ENCODE peak calls at places on chromosomes 12 and 14, in nine cellular contexts. One of them, this sample, is unnamed.

GRCh38 chr14:41785696-41786095 is 179.0 kb downstream of the LRFN5 start:
- DNase-seq in HCT116: no peak
- DNase-seq in breast epithelium: no peak
- DNase-seq in endothelial cell of umbilical vein: no peak
- DNase-seq in Panc1: peak; percentile 4
- DNase-seq in sigmoid colon: no peak
- DNase-seq in esophagus muscularis mucosa: no peak
- DNase-seq in K562: no peak
- DNase-seq in GM23338: peak; percentile 24
- DNase-seq in this sample: no peak

GRCh38 chr14:88983755-88984154 is 159.3 kb downstream of the TTC8 start:
- DNase-seq in HCT116: no peak
- DNase-seq in breast epithelium: no peak
- DNase-seq in endothelial cell of umbilical vein: no peak
- DNase-seq in Panc1: no peak
- DNase-seq in sigmoid colon: no peak
- DNase-seq in esophagus muscularis mucosa: no peak
- DNase-seq in K562: no peak
- DNase-seq in GM23338: no peak
- DNase-seq in this sample: no peak

GRCh38 chr12:53299101-53299453 is 418 bp upstream of the MYG1 start:
- DNase-seq in HCT116: peak; percentile 29
- DNase-seq in breast epithelium: no peak
- DNase-seq in endothelial cell of umbilical vein: peak; percentile 72
- DNase-seq in Panc1: no peak
- DNase-seq in sigmoid colon: no peak
- DNase-seq in esophagus muscularis mucosa: no peak
- DNase-seq in K562: no peak
- DNase-seq in GM23338: no peak
- DNase-seq in this sample: no peak

GRCh38 chr12:113049976-113050742 is 6.4 kb upstream of the DTX1 start:
- DNase-seq in HCT116: peak; percentile 15
- DNase-seq in breast epithelium: no peak
- DNase-seq in endothelial cell of umbilical vein: no peak
- DNase-seq in Panc1: no peak
- DNase-seq in sigmoid colon: no peak
- DNase-seq in esophagus muscularis mucosa: no peak
- DNase-seq in K562: no peak
- DNase-seq in GM23338: peak; percentile 79
- DNase-seq in this sample: no peak

GRCh38 chr14:53491256-53491905 is 338.3 kb upstream of the DDHD1 start:
- DNase-seq in HCT116: no peak
- DNase-seq in breast epithelium: no peak
- DNase-seq in endothelial cell of umbilical vein: peak; percentile 7
- DNase-seq in Panc1: no peak
- DNase-seq in sigmoid colon: no peak
- DNase-seq in esophagus muscularis mucosa: no peak
- DNase-seq in K562: no peak
- DNase-seq in GM23338: no peak
- DNase-seq in this sample: no peak

GRCh38 chr12:12794686-12795085 is 9.2 kb downstream of the APOLD1 start:
- DNase-seq in HCT116: no peak
- DNase-seq in breast epithelium: no peak
- DNase-seq in endothelial cell of umbilical vein: no peak
- DNase-seq in Panc1: no peak
- DNase-seq in sigmoid colon: no peak
- DNase-seq in esophagus muscularis mucosa: no peak
- DNase-seq in K562: no peak
- DNase-seq in GM23338: no peak
- DNase-seq in this sample: no peak

GRCh38 chr12:88206636-88207035 is 64.5 kb downstream of the TMTC3 start:
- DNase-seq in HCT116: no peak
- DNase-seq in breast epithelium: no peak
- DNase-seq in endothelial cell of umbilical vein: no peak
- DNase-seq in Panc1: no peak
- DNase-seq in sigmoid colon: no peak
- DNase-seq in esophagus muscularis mucosa: no peak
- DNase-seq in K562: no peak
- DNase-seq in GM23338: no peak
- DNase-seq in this sample: no peak

GRCh38 chr12:54603173-54603814 is 14.8 kb upstream of the PPP1R1A start:
- DNase-seq in HCT116: peak; percentile 71
- DNase-seq in breast epithelium: peak; percentile 60
- DNase-seq in endothelial cell of umbilical vein: peak; percentile 67
- DNase-seq in Panc1: peak; percentile 52
- DNase-seq in sigmoid colon: peak; percentile 76
- DNase-seq in esophagus muscularis mucosa: no peak
- DNase-seq in K562: peak; percentile 79
- DNase-seq in GM23338: peak; percentile 85
- DNase-seq in this sample: peak; percentile 79

GRCh38 chr14:61523751-61524150 is 171.6 kb upstream of the HIF1A start:
- DNase-seq in HCT116: no peak
- DNase-seq in breast epithelium: no peak
- DNase-seq in endothelial cell of umbilical vein: no peak
- DNase-seq in Panc1: no peak
- DNase-seq in sigmoid colon: no peak
- DNase-seq in esophagus muscularis mucosa: no peak
- DNase-seq in K562: no peak
- DNase-seq in GM23338: no peak
- DNase-seq in this sample: no peak

GRCh38 chr14:61524211-61524806 is 171.0 kb upstream of the HIF1A start:
- DNase-seq in HCT116: peak; percentile 71
- DNase-seq in breast epithelium: no peak
- DNase-seq in endothelial cell of umbilical vein: peak; percentile 87
- DNase-seq in Panc1: no peak
- DNase-seq in sigmoid colon: no peak
- DNase-seq in esophagus muscularis mucosa: no peak
- DNase-seq in K562: no peak
- DNase-seq in GM23338: no peak
- DNase-seq in this sample: no peak

GRCh38 chr14:61526405-61527312 is 168.7 kb upstream of the HIF1A start:
- DNase-seq in HCT116: no peak
- DNase-seq in breast epithelium: peak; percentile 85
- DNase-seq in endothelial cell of umbilical vein: peak; percentile 90
- DNase-seq in Panc1: no peak
- DNase-seq in sigmoid colon: no peak
- DNase-seq in esophagus muscularis mucosa: no peak
- DNase-seq in K562: no peak
- DNase-seq in GM23338: no peak
- DNase-seq in this sample: peak; percentile 72

GRCh38 chr14:61524936-61525292 is 170.4 kb upstream of the HIF1A start:
- DNase-seq in HCT116: no peak
- DNase-seq in breast epithelium: no peak
- DNase-seq in endothelial cell of umbilical vein: no peak
- DNase-seq in Panc1: no peak
- DNase-seq in sigmoid colon: no peak
- DNase-seq in esophagus muscularis mucosa: no peak
- DNase-seq in K562: no peak
- DNase-seq in GM23338: no peak
- DNase-seq in this sample: no peak

DNA sequence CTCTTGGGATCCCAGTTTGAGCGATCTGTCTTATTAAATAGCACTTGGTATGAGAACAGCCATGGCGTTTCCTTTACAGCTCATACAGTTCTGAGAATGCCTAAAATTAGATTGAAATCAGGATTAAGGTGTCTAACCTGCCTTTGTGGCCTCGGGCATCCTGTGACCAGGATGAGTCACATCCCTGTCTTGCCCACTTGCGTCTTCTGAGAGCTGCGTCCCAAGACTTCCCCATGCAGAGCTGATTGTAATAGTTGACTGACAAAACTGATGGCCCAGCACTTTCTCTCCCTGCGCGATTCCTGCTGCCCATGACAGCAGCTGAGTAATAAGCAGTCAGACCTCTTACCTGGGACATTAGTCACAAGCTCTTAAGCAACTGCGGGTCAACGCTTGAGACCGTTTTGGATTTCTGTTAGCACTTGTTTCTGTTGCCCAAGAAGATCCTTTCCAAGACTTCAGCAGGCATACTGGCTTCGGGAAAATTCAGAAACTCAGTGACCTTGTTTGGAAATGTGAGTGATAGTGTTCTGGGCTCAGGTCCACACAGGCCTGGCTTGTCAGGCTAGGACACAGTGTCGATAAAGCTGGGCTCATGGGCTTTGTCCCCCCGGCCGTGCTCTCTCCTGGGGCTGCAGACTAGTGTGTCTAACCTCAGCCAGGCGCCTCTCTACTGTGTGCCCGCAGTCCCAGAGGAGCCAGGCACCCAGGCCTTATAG is 169.9 kb upstream of the HIF1A start:
- DNase-seq in HCT116: peak; percentile 97
- DNase-seq in breast epithelium: peak; percentile 89
- DNase-seq in endothelial cell of umbilical vein: peak; percentile 88
- DNase-seq in Panc1: no peak
- DNase-seq in sigmoid colon: peak; percentile 83
- DNase-seq in esophagus muscularis mucosa: no peak
- DNase-seq in K562: no peak
- DNase-seq in GM23338: no peak
- DNase-seq in this sample: peak; percentile 81
- TF ChIP-seq POLR2AphosphoS5 in HCT116: peak; percentile 65
- TF ChIP-seq POLR2AphosphoS5 in breast epithelium: peak; percentile 77
- TF ChIP-seq POLR2AphosphoS5 in endothelial cell of umbilical vein: peak; percentile 65
- TF ChIP-seq POLR2AphosphoS5 in Panc1: no peak
- TF ChIP-seq POLR2AphosphoS5 in sigmoid colon: no peak
- TF ChIP-seq POLR2AphosphoS5 in esophagus muscularis mucosa: peak; percentile 72
- TF ChIP-seq POLR2AphosphoS5 in K562: no peak
- TF ChIP-seq POLR2AphosphoS5 in GM23338: no peak
- TF ChIP-seq POLR2AphosphoS5 in this sample: no peak

GRCh38 chr14:71135496-71135895 is 228.2 kb downstream of the PCNX1 start:
- DNase-seq in HCT116: no peak
- DNase-seq in breast epithelium: no peak
- DNase-seq in endothelial cell of umbilical vein: no peak
- DNase-seq in Panc1: no peak
- DNase-seq in sigmoid colon: no peak
- DNase-seq in esophagus muscularis mucosa: peak; percentile 57
- DNase-seq in K562: no peak
- DNase-seq in GM23338: no peak
- DNase-seq in this sample: no peak

GRCh38 chr14:71133296-71133695 is 226.0 kb downstream of the PCNX1 start:
- DNase-seq in HCT116: no peak
- DNase-seq in breast epithelium: no peak
- DNase-seq in endothelial cell of umbilical vein: no peak
- DNase-seq in Panc1: no peak
- DNase-seq in sigmoid colon: no peak
- DNase-seq in esophagus muscularis mucosa: peak; percentile 47
- DNase-seq in K562: no peak
- DNase-seq in GM23338: no peak
- DNase-seq in this sample: no peak

GRCh38 chr14:71135911-71136310 is 228.7 kb downstream of the PCNX1 start:
- DNase-seq in HCT116: no peak
- DNase-seq in breast epithelium: no peak
- DNase-seq in endothelial cell of umbilical vein: no peak
- DNase-seq in Panc1: no peak
- DNase-seq in sigmoid colon: no peak
- DNase-seq in esophagus muscularis mucosa: peak; percentile 60
- DNase-seq in K562: no peak
- DNase-seq in GM23338: no peak
- DNase-seq in this sample: no peak

GRCh38 chr14:71136386-71137060 is 229.3 kb downstream of the PCNX1 start:
- DNase-seq in HCT116: no peak
- DNase-seq in breast epithelium: no peak
- DNase-seq in endothelial cell of umbilical vein: no peak
- DNase-seq in Panc1: no peak
- DNase-seq in sigmoid colon: no peak
- DNase-seq in esophagus muscularis mucosa: peak; percentile 72
- DNase-seq in K562: no peak
- DNase-seq in GM23338: no peak
- DNase-seq in this sample: no peak

DNA sequence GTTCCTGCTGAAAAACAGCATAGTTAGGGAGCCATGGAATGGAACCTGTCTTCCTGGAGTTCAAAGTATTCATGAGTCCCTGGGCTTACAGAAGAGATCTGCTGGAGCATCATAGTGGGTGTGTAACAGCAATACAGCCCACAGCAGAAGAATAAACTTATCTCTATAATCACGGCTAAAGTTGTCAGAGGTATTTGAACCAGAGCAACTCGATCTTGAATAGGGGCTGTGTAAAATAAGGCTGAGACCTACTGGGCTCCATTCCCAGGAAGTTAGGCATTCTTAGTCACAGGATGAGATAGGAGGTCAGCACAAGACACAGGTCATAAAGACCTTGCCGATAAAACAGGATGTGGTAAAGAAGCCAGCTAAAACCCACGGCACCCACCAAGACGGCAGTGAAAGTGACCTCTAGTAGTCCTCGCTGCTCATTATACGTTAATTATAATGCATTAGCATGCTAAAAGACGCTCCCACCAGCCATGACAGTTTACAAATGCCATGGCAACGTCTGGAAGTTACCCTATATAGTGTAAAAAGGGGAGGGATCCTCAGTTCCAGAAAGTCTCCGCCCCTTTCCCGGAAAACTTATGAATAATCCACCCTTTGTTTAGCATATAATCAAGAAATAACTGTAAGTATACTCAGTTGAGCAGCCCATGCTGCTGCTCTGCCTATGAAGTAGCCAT is 223.4 kb downstream of the PCNX1 start:
- DNase-seq in HCT116: no peak
- DNase-seq in breast epithelium: no peak
- DNase-seq in endothelial cell of umbilical vein: peak; percentile 70
- DNase-seq in Panc1: no peak
- DNase-seq in sigmoid colon: no peak
- DNase-seq in esophagus muscularis mucosa: peak; percentile 55
- DNase-seq in K562: no peak
- DNase-seq in GM23338: peak; percentile 45
- DNase-seq in this sample: no peak
- H3K4me3 ChIP-seq in HCT116: no peak overlapping the region
- H3K4me3 ChIP-seq in breast epithelium: no peak overlapping the region
- H3K4me3 ChIP-seq in endothelial cell of umbilical vein: no peak overlapping the region
- H3K4me3 ChIP-seq in Panc1: peak overlapping the region; percentile 26
- H3K4me3 ChIP-seq in sigmoid colon: no peak overlapping the region
- H3K4me3 ChIP-seq in esophagus muscularis mucosa: no peak overlapping the region
- H3K4me3 ChIP-seq in K562: peak overlapping the region; percentile 8
- H3K4me3 ChIP-seq in GM23338: no peak overlapping the region
- H3K4me3 ChIP-seq in this sample: no peak overlapping the region

GRCh38 chr12:65636436-65636835 is 187.8 kb upstream of the HMGA2 start:
- DNase-seq in HCT116: no peak
- DNase-seq in breast epithelium: no peak
- DNase-seq in endothelial cell of umbilical vein: no peak
- DNase-seq in Panc1: no peak
- DNase-seq in sigmoid colon: no peak
- DNase-seq in esophagus muscularis mucosa: no peak
- DNase-seq in K562: no peak
- DNase-seq in GM23338: no peak
- DNase-seq in this sample: no peak

GRCh38 chr12:65638324-65638723 is 186.0 kb upstream of the HMGA2 start:
- DNase-seq in HCT116: no peak
- DNase-seq in breast epithelium: no peak
- DNase-seq in endothelial cell of umbilical vein: no peak
- DNase-seq in Panc1: no peak
- DNase-seq in sigmoid colon: no peak
- DNase-seq in esophagus muscularis mucosa: no peak
- DNase-seq in K562: peak; percentile 18
- DNase-seq in GM23338: no peak
- DNase-seq in this sample: no peak

GRCh38 chr12:65640489-65640901 is 183.8 kb upstream of the HMGA2 start:
- DNase-seq in HCT116: no peak
- DNase-seq in breast epithelium: no peak
- DNase-seq in endothelial cell of umbilical vein: no peak
- DNase-seq in Panc1: no peak
- DNase-seq in sigmoid colon: no peak
- DNase-seq in esophagus muscularis mucosa: no peak
- DNase-seq in K562: no peak
- DNase-seq in GM23338: no peak
- DNase-seq in this sample: no peak

GRCh38 chr12:65637150-65637549 is 187.1 kb upstream of the HMGA2 start:
- DNase-seq in HCT116: no peak
- DNase-seq in breast epithelium: no peak
- DNase-seq in endothelial cell of umbilical vein: no peak
- DNase-seq in Panc1: no peak
- DNase-seq in sigmoid colon: no peak
- DNase-seq in esophagus muscularis mucosa: no peak
- DNase-seq in K562: no peak
- DNase-seq in GM23338: no peak
- DNase-seq in this sample: no peak

GRCh38 chr12:65637774-65638173 is 186.5 kb upstream of the HMGA2 start:
- DNase-seq in HCT116: no peak
- DNase-seq in breast epithelium: no peak
- DNase-seq in endothelial cell of umbilical vein: peak; percentile 89
- DNase-seq in Panc1: no peak
- DNase-seq in sigmoid colon: no peak
- DNase-seq in esophagus muscularis mucosa: no peak
- DNase-seq in K562: no peak
- DNase-seq in GM23338: no peak
- DNase-seq in this sample: no peak
- TF ChIP-seq POLR2AphosphoS5 in HCT116: no peak
- TF ChIP-seq POLR2AphosphoS5 in breast epithelium: no peak
- TF ChIP-seq POLR2AphosphoS5 in endothelial cell of umbilical vein: peak; percentile 58
- TF ChIP-seq POLR2AphosphoS5 in Panc1: no peak
- TF ChIP-seq POLR2AphosphoS5 in sigmoid colon: no peak
- TF ChIP-seq POLR2AphosphoS5 in esophagus muscularis mucosa: no peak
- TF ChIP-seq POLR2AphosphoS5 in K562: no peak
- TF ChIP-seq POLR2AphosphoS5 in GM23338: no peak
- TF ChIP-seq POLR2AphosphoS5 in this sample: no peak

GRCh38 chr12:96396914-96397313 is 3.3 kb downstream of the CDK17 start:
- DNase-seq in HCT116: no peak
- DNase-seq in breast epithelium: no peak
- DNase-seq in endothelial cell of umbilical vein: peak; percentile 49
- DNase-seq in Panc1: no peak
- DNase-seq in sigmoid colon: no peak
- DNase-seq in esophagus muscularis mucosa: no peak
- DNase-seq in K562: no peak
- DNase-seq in GM23338: no peak
- DNase-seq in this sample: no peak
- H3K4me3 ChIP-seq in HCT116: no peak overlapping the region
- H3K4me3 ChIP-seq in breast epithelium: no peak overlapping the region
- H3K4me3 ChIP-seq in endothelial cell of umbilical vein: peak overlapping the region; percentile 80
- H3K4me3 ChIP-seq in Panc1: no peak overlapping the region
- H3K4me3 ChIP-seq in sigmoid colon: no peak overlapping the region
- H3K4me3 ChIP-seq in esophagus muscularis mucosa: peak overlapping the region; percentile 98
- H3K4me3 ChIP-seq in K562: no peak overlapping the region
- H3K4me3 ChIP-seq in GM23338: no peak overlapping the region
- H3K4me3 ChIP-seq in this sample: no peak overlapping the region

This sample was measured in spleen.